ENCODE peak calls at places on chromosomes 5 and 9, in four cellular contexts. One of them, this sample, is unnamed.

GRCh38 chr5:425714-426113 is 17.3 kb upstream of the EXOC3 start:
- DNase-seq in AG20443: no peak
- DNase-seq in kidney epithelial cell: no peak
- DNase-seq in activated naive CD4-positive, alpha-beta T cell treated with anti-CD3 and anti-CD28 coated beads, Interleukin-2, amount 10 ng/mL, durations not matched to agents 7 days and 5 days: peak; percentile 55
- DNase-seq in this sample: no peak

GRCh38 chr5:161406880-161407279 is 139.6 kb downstream of the GABRB2 start:
- DNase-seq in AG20443: no peak
- DNase-seq in kidney epithelial cell: no peak
- DNase-seq in activated naive CD4-positive, alpha-beta T cell treated with anti-CD3 and anti-CD28 coated beads, Interleukin-2, amount 10 ng/mL, durations not matched to agents 7 days and 5 days: no peak
- DNase-seq in this sample: no peak

GRCh38 chr5:175555168-175555745 is 76.9 kb downstream of the SFXN1 start:
- DNase-seq in AG20443: no peak
- DNase-seq in kidney epithelial cell: no peak
- DNase-seq in activated naive CD4-positive, alpha-beta T cell treated with anti-CD3 and anti-CD28 coated beads, Interleukin-2, amount 10 ng/mL, durations not matched to agents 7 days and 5 days: no peak
- DNase-seq in this sample: no peak

GRCh38 chr9:91395553-91396470 is 27.8 kb downstream of the NFIL3 start:
- DNase-seq in AG20443: peak; percentile 53
- DNase-seq in kidney epithelial cell: peak; percentile 35
- DNase-seq in activated naive CD4-positive, alpha-beta T cell treated with anti-CD3 and anti-CD28 coated beads, Interleukin-2, amount 10 ng/mL, durations not matched to agents 7 days and 5 days: no peak
- DNase-seq in this sample: peak; percentile 68

GRCh38 chr5:53792338-53792737 is 231.9 kb downstream of the NDUFS4 start:
- DNase-seq in AG20443: no peak
- DNase-seq in kidney epithelial cell: no peak
- DNase-seq in activated naive CD4-positive, alpha-beta T cell treated with anti-CD3 and anti-CD28 coated beads, Interleukin-2, amount 10 ng/mL, durations not matched to agents 7 days and 5 days: no peak
- DNase-seq in this sample: no peak

GRCh38 chr9:84991506-84991855 is 322.0 kb downstream of the NTRK2 start:
- DNase-seq in AG20443: no peak
- DNase-seq in kidney epithelial cell: no peak
- DNase-seq in activated naive CD4-positive, alpha-beta T cell treated with anti-CD3 and anti-CD28 coated beads, Interleukin-2, amount 10 ng/mL, durations not matched to agents 7 days and 5 days: no peak
- DNase-seq in this sample: no peak

GRCh38 chr9:111728617-111729366 is 65.9 kb downstream of the SHOC1 start:
- DNase-seq in AG20443: peak; percentile 10
- DNase-seq in kidney epithelial cell: peak; percentile 64
- DNase-seq in activated naive CD4-positive, alpha-beta T cell treated with anti-CD3 and anti-CD28 coated beads, Interleukin-2, amount 10 ng/mL, durations not matched to agents 7 days and 5 days: no peak
- DNase-seq in this sample: peak; percentile 42

GRCh38 chr9:25917593-25918426 is 239.6 kb upstream of the TUSC1 start:
- DNase-seq in AG20443: no peak
- DNase-seq in kidney epithelial cell: no peak
- DNase-seq in activated naive CD4-positive, alpha-beta T cell treated with anti-CD3 and anti-CD28 coated beads, Interleukin-2, amount 10 ng/mL, durations not matched to agents 7 days and 5 days: no peak
- DNase-seq in this sample: peak; percentile 2

GRCh38 chr5:40554794-40555193 is 124.9 kb upstream of the PTGER4 start:
- DNase-seq in AG20443: no peak
- DNase-seq in kidney epithelial cell: no peak
- DNase-seq in activated naive CD4-positive, alpha-beta T cell treated with anti-CD3 and anti-CD28 coated beads, Interleukin-2, amount 10 ng/mL, durations not matched to agents 7 days and 5 days: no peak
- DNase-seq in this sample: no peak

GRCh38 chr9:88266416-88266815 is 121.8 kb upstream of the SPIN1 start:
- DNase-seq in AG20443: no peak
- DNase-seq in kidney epithelial cell: no peak
- DNase-seq in activated naive CD4-positive, alpha-beta T cell treated with anti-CD3 and anti-CD28 coated beads, Interleukin-2, amount 10 ng/mL, durations not matched to agents 7 days and 5 days: no peak
- DNase-seq in this sample: no peak

GRCh38 chr9:18385676-18386075 is 88.3 kb upstream of the ADAMTSL1 start:
- DNase-seq in AG20443: peak; percentile 32
- DNase-seq in kidney epithelial cell: no peak
- DNase-seq in activated naive CD4-positive, alpha-beta T cell treated with anti-CD3 and anti-CD28 coated beads, Interleukin-2, amount 10 ng/mL, durations not matched to agents 7 days and 5 days: no peak
- DNase-seq in this sample: peak; percentile 50

GRCh38 chr9:20618361-20618799 is 3.9 kb downstream of the MLLT3 start:
- DNase-seq in AG20443: peak; percentile 16
- DNase-seq in kidney epithelial cell: no peak
- DNase-seq in activated naive CD4-positive, alpha-beta T cell treated with anti-CD3 and anti-CD28 coated beads, Interleukin-2, amount 10 ng/mL, durations not matched to agents 7 days and 5 days: peak; percentile 25
- DNase-seq in this sample: no peak

GRCh38 chr5:9034671-9035070 is 511.2 kb downstream of the SEMA5A start:
- DNase-seq in AG20443: no peak
- DNase-seq in kidney epithelial cell: no peak
- DNase-seq in activated naive CD4-positive, alpha-beta T cell treated with anti-CD3 and anti-CD28 coated beads, Interleukin-2, amount 10 ng/mL, durations not matched to agents 7 days and 5 days: no peak
- DNase-seq in this sample: no peak

GRCh38 chr5:16160706-16161105 is 18.9 kb downstream of the MARCHF11 start:
- DNase-seq in AG20443: peak; percentile 72
- DNase-seq in kidney epithelial cell: peak; percentile 25
- DNase-seq in activated naive CD4-positive, alpha-beta T cell treated with anti-CD3 and anti-CD28 coated beads, Interleukin-2, amount 10 ng/mL, durations not matched to agents 7 days and 5 days: no peak
- DNase-seq in this sample: peak; percentile 54

GRCh38 chr5:157162919-157163510 is 3.0 kb downstream of the GARIN3 start:
- DNase-seq in AG20443: no peak
- DNase-seq in kidney epithelial cell: no peak
- DNase-seq in activated naive CD4-positive, alpha-beta T cell treated with anti-CD3 and anti-CD28 coated beads, Interleukin-2, amount 10 ng/mL, durations not matched to agents 7 days and 5 days: no peak
- DNase-seq in this sample: no peak

GRCh38 chr5:137737349-137738256 is 1.7 kb upstream of the KLHL3 start:
- DNase-seq in AG20443: no peak
- DNase-seq in kidney epithelial cell: no peak
- DNase-seq in activated naive CD4-positive, alpha-beta T cell treated with anti-CD3 and anti-CD28 coated beads, Interleukin-2, amount 10 ng/mL, durations not matched to agents 7 days and 5 days: peak; percentile 36
- DNase-seq in this sample: no peak

GRCh38 chr9:87464110-87464991 is 33.3 kb upstream of the DAPK1 start:
- DNase-seq in AG20443: peak; percentile 41
- DNase-seq in kidney epithelial cell: no peak
- DNase-seq in activated naive CD4-positive, alpha-beta T cell treated with anti-CD3 and anti-CD28 coated beads, Interleukin-2, amount 10 ng/mL, durations not matched to agents 7 days and 5 days: no peak
- DNase-seq in this sample: no peak

This sample was measured in GM03348.